ENCODE peak calls at places on chromosomes 16 and 17, in ten cellular contexts. W is heart left ventricle; U is fibroblast of mammary gland; P is nephron progenitor cell; N is stimulated activated CD4-positive, alpha-beta T cell treated with anti-CD3 and anti-CD28 coated beads, TNF-alpha, amount 100 ng/mL, for 4 hours; R is Ammon's horn; B is left cardiac atrium; H is activated naive CD8-positive, alpha-beta T cell treated with anti-CD3 and anti-CD28 coated beads for 36 hours; F is GM19239; V is fibroblast of the conjunctiva. O is an unnamed sample.
A peak's percentile ranks its signal among the peaks of the same experiment; 100 is the strongest.

GRCh38 chr17:33137411-33137810 is 145.8 kb downstream of the SPACA3 start:
- DNase-seq in W (no peak), U (no peak), P (no peak), N (no peak), R (no peak), B (no peak), H (no peak), F (no peak), V (no peak), O (no peak)

GRCh38 chr17:31453896-31454295 is 62.4 kb downstream of the RAB11FIP4 start:
- DNase-seq in W (no peak), U (no peak), P (no peak), N (no peak), R (no peak), B (no peak), H (no peak), F (no peak), V (no peak), O (no peak)

GRCh38 chr17:55314784-55315491 is 50.2 kb downstream of the HLF start:
- DNase-seq in W (no peak), U (no peak), P (no peak), N (no peak), R (no peak), B (no peak), H (no peak), F (no peak), V (no peak), O (no peak)

GRCh38 chr17:13353590-13353989 is 248.1 kb downstream of the HS3ST3A1 start:
- DNase-seq in W (peak; percentile 63), U (peak; percentile 98), P (no peak), N (no peak), R (no peak), B (no peak), H (no peak), F (no peak), V (no peak), O (no peak)

GRCh38 chr16:17471745-17472075 is 950 bp upstream of the XYLT1 start:
- DNase-seq in W (no peak), U (peak; percentile 90), P (no peak), N (no peak), R (no peak), B (no peak), H (no peak), F (no peak), V (no peak), O (no peak)

GRCh38 chr17:57481901-57482300 is 225.6 kb downstream of the MSI2 start:
- DNase-seq in W (no peak), U (peak; percentile 91), P (no peak), N (no peak), R (no peak), B (no peak), H (no peak), F (no peak), V (peak; percentile 45), O (no peak)

GRCh38 chr16:68985855-68986254 is 119.6 kb upstream of the HAS3 start:
- DNase-seq in W (no peak), U (peak; percentile 88), P (no peak), N (no peak), R (no peak), B (no peak), H (no peak), F (no peak), V (no peak), O (no peak)

GRCh38 chr17:59810894-59811153 is 81.9 kb downstream of the TUBD1 start:
- DNase-seq in W (no peak), U (no peak), P (no peak), N (no peak), R (no peak), B (no peak), H (no peak), F (no peak), V (no peak), O (no peak)

GRCh38 chr16:85422374-85423185 is 190.5 kb upstream of the GSE1 start:
- DNase-seq in W (no peak), U (no peak), P (peak; percentile 38), N (no peak), R (no peak), B (peak; percentile 16), H (no peak), F (no peak), V (no peak), O (no peak)